ENCODE peak calls at places on chromosomes 13 and 19, in ten cellular contexts. P, Y, F, R, A, I, H, G, L and X are unnamed samples.

GRCh38 chr19:41064974-41065569 is 23.2 kb upstream of the CYP2A13 start:
- DNase-seq in P (no peak), Y (peak), F (peak), R (no peak), A (no peak), I (no peak), H (no peak), G (peak), L (peak), X (peak)

GRCh38 chr19:55083004-55083850 is 7.6 kb downstream of the EPS8L1 start:
- DNase-seq in P (no peak), Y (no peak), F (no peak), R (no peak), A (no peak), I (no peak), H (no peak), G (no peak), L (no peak), X (no peak)

GRCh38 chr19:3471954-3472655 is 8.2 kb downstream of the SMIM24 start:
- DNase-seq in P (no peak), Y (no peak), F (no peak), R (no peak), A (peak), I (no peak), H (peak), G (no peak), L (no peak), X (no peak)

GRCh38 chr19:8367327-8368001 is 3.5 kb downstream of the ANGPTL4 start:
- DNase-seq in P (no peak), Y (peak), F (peak), R (no peak), A (no peak), I (no peak), H (peak), G (peak), L (peak), X (peak)

GRCh38 chr13:88429862-88430261 is 758.7 kb downstream of the SLITRK5 start:
- DNase-seq in P (no peak), Y (no peak), F (no peak), R (no peak), A (no peak), I (no peak), H (no peak), G (no peak), L (no peak), X (no peak)

GRCh38 chr19:15123900-15124299 is 16.7 kb downstream of the SYDE1 start:
- DNase-seq in P (no peak), Y (no peak), F (no peak), R (no peak), A (no peak), I (peak), H (peak), G (no peak), L (no peak), X (peak)

GRCh38 chr13:42574435-42575311 is 721 bp downstream of the TNFSF11 start:
- DNase-seq in P (no peak), Y (no peak), F (no peak), R (peak), A (peak), I (no peak), H (no peak), G (no peak), L (no peak), X (no peak)

GRCh38 chr13:94455414-94455813 is 24.1 kb downstream of the DCT start:
- DNase-seq in P (no peak), Y (no peak), F (no peak), R (no peak), A (no peak), I (no peak), H (no peak), G (no peak), L (no peak), X (no peak)

GRCh38 chr19:41376241-41376997 is at the start of gene TMEM91:
- DNase-seq in P (no peak), Y (no peak), F (no peak), R (no peak), A (no peak), I (no peak), H (peak), G (no peak), L (no peak), X (no peak)

GRCh38 chr19:44653977-44654784 is 10.5 kb downstream of the PVR start:
- DNase-seq in P (peak), Y (no peak), F (peak), R (peak), A (peak), I (peak), H (peak), G (peak), L (no peak), X (peak)

GRCh38 chr19:30426864-30427263 is 54.7 kb downstream of the ZNF536 start:
- DNase-seq in P (no peak), Y (no peak), F (no peak), R (no peak), A (no peak), I (no peak), H (no peak), G (no peak), L (no peak), X (no peak)

GRCh38 chr13:95087746-95088305 is 213.4 kb downstream of the ABCC4 start:
- DNase-seq in P (no peak), Y (peak), F (peak), R (no peak), A (no peak), I (no peak), H (no peak), G (no peak), L (no peak), X (peak)

GRCh38 chr13:99124046-99124400 is 76.6 kb upstream of the UBAC2 start:
- DNase-seq in P (no peak), Y (no peak), F (no peak), R (no peak), A (no peak), I (no peak), H (no peak), G (no peak), L (no peak), X (no peak)

GRCh38 chr19:41541990-41542584 is 33.9 kb upstream of the CEACAM21 start:
- DNase-seq in P (peak), Y (no peak), F (peak), R (peak), A (peak), I (peak), H (no peak), G (peak), L (no peak), X (peak)

GRCh38 chr13:45773236-45773635 is 71.1 kb downstream of the CBY2 start:
- DNase-seq in P (no peak), Y (peak), F (peak), R (no peak), A (no peak), I (no peak), H (no peak), G (peak), L (peak), X (peak)

GRCh38 chr13:72198967-72199601 is 332.1 kb upstream of the DACH1 start:
- DNase-seq in P (no peak), Y (no peak), F (peak), R (no peak), A (no peak), I (no peak), H (no peak), G (no peak), L (no peak), X (no peak)

GRCh38 chr19:41877916-41878905 is 1.1 kb downstream of the CD79A start:
- DNase-seq in P (no peak), Y (no peak), F (no peak), R (no peak), A (no peak), I (no peak), H (no peak), G (no peak), L (no peak), X (no peak)

GRCh38 chr13:84393981-84394625 is 511.8 kb upstream of the SLITRK1 start:
- DNase-seq in P (no peak), Y (no peak), F (no peak), R (no peak), A (no peak), I (no peak), H (no peak), G (no peak), L (no peak), X (no peak)

GRCh38 chr13:71852082-71852481 is 14.9 kb downstream of the DACH1 start:
- DNase-seq in P (no peak), Y (no peak), F (no peak), R (no peak), A (no peak), I (no peak), H (no peak), G (no peak), L (no peak), X (no peak)

GRCh38 chr19:2788237-2788636 is 2.9 kb downstream of the THOP1 start:
- DNase-seq in P (no peak), Y (no peak), F (no peak), R (no peak), A (no peak), I (no peak), H (no peak), G (no peak), L (no peak), X (no peak)